ENCODE peak calls at places on chromosomes 6 and 20, in seven cellular contexts. P, W, E, D, A, G and R are unnamed samples.
A peak's percentile ranks its signal among the peaks of the same experiment; 100 is the strongest.

GRCh38 chr6:44036196-44036595 is 91.1 kb downstream of the MRPL14 start:
- DNase-seq in P (no peak), W (peak; percentile 51), E (no peak), D (peak; percentile 57), A (no peak), G (no peak), R (no peak)

GRCh38 chr20:2130668-2131067 is 29.0 kb downstream of the STK35 start:
- DNase-seq in P (no peak), W (no peak), E (no peak), D (no peak), A (no peak), G (peak; percentile 55), R (no peak)

GRCh38 chr6:42509765-42510164 is 54.1 kb upstream of the UBR2 start:
- DNase-seq in P (no peak), W (no peak), E (no peak), D (no peak), A (no peak), G (no peak), R (no peak)

GRCh38 chr6:38489951-38490350 is 149.8 kb downstream of the BTBD9 start:
- DNase-seq in P (no peak), W (no peak), E (no peak), D (peak; percentile 69), A (no peak), G (no peak), R (no peak)

GRCh38 chr20:52974155-52974554 is 2.0 kb downstream of the TSHZ2 start:
- DNase-seq in P (no peak), W (no peak), E (no peak), D (peak; percentile 70), A (no peak), G (no peak), R (peak; percentile 10)

GRCh38 chr6:144683216-144684070 is 398.3 kb downstream of the UTRN start:
- DNase-seq in P (no peak), W (no peak), E (no peak), D (peak; percentile 51), A (no peak), G (no peak), R (no peak)

GRCh38 chr6:134810402-134810801 is 139.5 kb downstream of the ALDH8A1 start:
- DNase-seq in P (no peak), W (no peak), E (no peak), D (no peak), A (no peak), G (no peak), R (no peak)

GRCh38 chr20:38139919-38140753 is 24.9 kb downstream of the TGM2 start:
- DNase-seq in P (peak; percentile 22), W (no peak), E (no peak), D (no peak), A (no peak), G (peak; percentile 70), R (no peak)

GRCh38 chr6:11964729-11965128 is 47.4 kb upstream of the HIVEP1 start:
- DNase-seq in P (no peak), W (peak; percentile 27), E (no peak), D (peak; percentile 20), A (no peak), G (no peak), R (no peak)

GRCh38 chr6:83558975-83559374 is 46.6 kb downstream of the PRSS35 start:
- DNase-seq in P (no peak), W (no peak), E (no peak), D (no peak), A (no peak), G (peak; percentile 64), R (no peak)

GRCh38 chr6:98343797-98344196 is 490.6 kb upstream of the POU3F2 start:
- DNase-seq in P (no peak), W (no peak), E (no peak), D (no peak), A (no peak), G (peak; percentile 4), R (no peak)

GRCh38 chr20:12984069-12984765 is 24.6 kb upstream of the SPTLC3 start:
- DNase-seq in P (no peak), W (no peak), E (no peak), D (no peak), A (no peak), G (no peak), R (no peak)

GRCh38 chr20:34538671-34539123 is 19.8 kb upstream of the MAP1LC3A start:
- DNase-seq in P (no peak), W (peak; percentile 63), E (peak; percentile 70), D (peak; percentile 84), A (peak; percentile 61), G (peak; percentile 60), R (peak; percentile 67)

GRCh38 chr6:56984374-56984773 is 29.5 kb downstream of the BEND6 start:
- DNase-seq in P (no peak), W (peak; percentile 59), E (no peak), D (peak; percentile 50), A (no peak), G (no peak), R (no peak)